ENCODE peak calls at places on chromosomes 13 and 19, in four cellular contexts. One of them, this sample, is unnamed.

GRCh38 chr19:55641376-55642152 is 762 bp downstream of the ZNF580 start:
- DNase-seq in GM03348: no peak
- DNase-seq in kidney epithelial cell: no peak
- DNase-seq in activated naive CD4-positive, alpha-beta T cell treated with anti-CD3 and anti-CD28 coated beads, Interleukin-2, amount 50 U/mL, for 16 hours: no peak
- DNase-seq in this sample: no peak

GRCh38 chr19:3201072-3201700 is 15.5 kb downstream of the NCLN start:
- DNase-seq in GM03348: no peak
- DNase-seq in kidney epithelial cell: no peak
- DNase-seq in activated naive CD4-positive, alpha-beta T cell treated with anti-CD3 and anti-CD28 coated beads, Interleukin-2, amount 50 U/mL, for 16 hours: no peak
- DNase-seq in this sample: no peak

GRCh38 chr13:51803422-51804294 is at the start of gene DHRS12:
- DNase-seq in GM03348: peak
- DNase-seq in kidney epithelial cell: no peak
- DNase-seq in activated naive CD4-positive, alpha-beta T cell treated with anti-CD3 and anti-CD28 coated beads, Interleukin-2, amount 50 U/mL, for 16 hours: peak
- DNase-seq in this sample: peak

GRCh38 chr19:38250821-38251563 is 5.2 kb downstream of the PPP1R14A start:
- DNase-seq in GM03348: no peak
- DNase-seq in kidney epithelial cell: no peak
- DNase-seq in activated naive CD4-positive, alpha-beta T cell treated with anti-CD3 and anti-CD28 coated beads, Interleukin-2, amount 50 U/mL, for 16 hours: no peak
- DNase-seq in this sample: peak

GRCh38 chr19:1066748-1067340 is at the start of gene ARHGAP45:
- DNase-seq in GM03348: peak
- DNase-seq in kidney epithelial cell: no peak
- DNase-seq in activated naive CD4-positive, alpha-beta T cell treated with anti-CD3 and anti-CD28 coated beads, Interleukin-2, amount 50 U/mL, for 16 hours: peak
- DNase-seq in this sample: no peak

GRCh38 chr19:7297742-7298141 is 3.5 kb upstream of the INSR start:
- DNase-seq in GM03348: no peak
- DNase-seq in kidney epithelial cell: no peak
- DNase-seq in activated naive CD4-positive, alpha-beta T cell treated with anti-CD3 and anti-CD28 coated beads, Interleukin-2, amount 50 U/mL, for 16 hours: no peak
- DNase-seq in this sample: no peak

GRCh38 chr13:27969073-27969865 is at the start of gene CDX2:
- DNase-seq in GM03348: no peak
- DNase-seq in kidney epithelial cell: no peak
- DNase-seq in activated naive CD4-positive, alpha-beta T cell treated with anti-CD3 and anti-CD28 coated beads, Interleukin-2, amount 50 U/mL, for 16 hours: no peak
- DNase-seq in this sample: no peak

GRCh38 chr13:40187836-40188591 is 478.4 kb downstream of the FOXO1 start:
- DNase-seq in GM03348: peak
- DNase-seq in kidney epithelial cell: no peak
- DNase-seq in activated naive CD4-positive, alpha-beta T cell treated with anti-CD3 and anti-CD28 coated beads, Interleukin-2, amount 50 U/mL, for 16 hours: peak
- DNase-seq in this sample: no peak

GRCh38 chr13:36512771-36513170 is 80.5 kb downstream of the CCNA1 start:
- DNase-seq in GM03348: no peak
- DNase-seq in kidney epithelial cell: no peak
- DNase-seq in activated naive CD4-positive, alpha-beta T cell treated with anti-CD3 and anti-CD28 coated beads, Interleukin-2, amount 50 U/mL, for 16 hours: no peak
- DNase-seq in this sample: no peak

GRCh38 chr13:46334008-46334407 is 53.0 kb downstream of the RUBCNL start:
- DNase-seq in GM03348: no peak
- DNase-seq in kidney epithelial cell: no peak
- DNase-seq in activated naive CD4-positive, alpha-beta T cell treated with anti-CD3 and anti-CD28 coated beads, Interleukin-2, amount 50 U/mL, for 16 hours: no peak
- DNase-seq in this sample: no peak

GRCh38 chr19:18521692-18522123 is at the start of gene ELL:
- DNase-seq in GM03348: peak
- DNase-seq in kidney epithelial cell: no peak
- DNase-seq in activated naive CD4-positive, alpha-beta T cell treated with anti-CD3 and anti-CD28 coated beads, Interleukin-2, amount 50 U/mL, for 16 hours: no peak
- DNase-seq in this sample: no peak

GRCh38 chr19:42287017-42287825 is 14.7 kb upstream of the PRR19 start:
- DNase-seq in GM03348: no peak
- DNase-seq in kidney epithelial cell: no peak
- DNase-seq in activated naive CD4-positive, alpha-beta T cell treated with anti-CD3 and anti-CD28 coated beads, Interleukin-2, amount 50 U/mL, for 16 hours: no peak
- DNase-seq in this sample: no peak

GRCh38 chr19:6011206-6011605 is 33.3 kb upstream of the RANBP3 start:
- DNase-seq in GM03348: no peak
- DNase-seq in kidney epithelial cell: no peak
- DNase-seq in activated naive CD4-positive, alpha-beta T cell treated with anti-CD3 and anti-CD28 coated beads, Interleukin-2, amount 50 U/mL, for 16 hours: no peak
- DNase-seq in this sample: no peak

GRCh38 chr13:23965346-23965745 is 68.0 kb upstream of the C1QTNF9B start:
- DNase-seq in GM03348: no peak
- DNase-seq in kidney epithelial cell: no peak
- DNase-seq in activated naive CD4-positive, alpha-beta T cell treated with anti-CD3 and anti-CD28 coated beads, Interleukin-2, amount 50 U/mL, for 16 hours: no peak
- DNase-seq in this sample: no peak

GRCh38 chr19:10353793-10354391 is 14.5 kb upstream of the ICAM3 start:
- DNase-seq in GM03348: peak
- DNase-seq in kidney epithelial cell: no peak
- DNase-seq in activated naive CD4-positive, alpha-beta T cell treated with anti-CD3 and anti-CD28 coated beads, Interleukin-2, amount 50 U/mL, for 16 hours: peak
- DNase-seq in this sample: no peak

GRCh38 chr19:34669305-34669704 is 7.7 kb downstream of the SCGB2B2 start:
- DNase-seq in GM03348: no peak
- DNase-seq in kidney epithelial cell: no peak
- DNase-seq in activated naive CD4-positive, alpha-beta T cell treated with anti-CD3 and anti-CD28 coated beads, Interleukin-2, amount 50 U/mL, for 16 hours: no peak
- DNase-seq in this sample: no peak

GRCh38 chr13:101945435-101945834 is 456.4 kb downstream of the FGF14 start:
- DNase-seq in GM03348: no peak
- DNase-seq in kidney epithelial cell: no peak
- DNase-seq in activated naive CD4-positive, alpha-beta T cell treated with anti-CD3 and anti-CD28 coated beads, Interleukin-2, amount 50 U/mL, for 16 hours: no peak
- DNase-seq in this sample: no peak

GRCh38 chr13:49271264-49271663 is 23.5 kb downstream of the CDADC1 start:
- DNase-seq in GM03348: no peak
- DNase-seq in kidney epithelial cell: no peak
- DNase-seq in activated naive CD4-positive, alpha-beta T cell treated with anti-CD3 and anti-CD28 coated beads, Interleukin-2, amount 50 U/mL, for 16 hours: no peak
- DNase-seq in this sample: no peak

GRCh38 chr13:96229356-96229755 is 139.4 kb downstream of the HS6ST3 start:
- DNase-seq in GM03348: no peak
- DNase-seq in kidney epithelial cell: no peak
- DNase-seq in activated naive CD4-positive, alpha-beta T cell treated with anti-CD3 and anti-CD28 coated beads, Interleukin-2, amount 50 U/mL, for 16 hours: no peak
- DNase-seq in this sample: no peak